ENCODE peak calls at places on chromosomes 13 and 19, in seven cellular contexts. One of them, this sample, is unnamed.

GRCh38 chr13:97356592-97356991 is 77.4 kb upstream of the RAP2A start:
- DNase-seq in AG09319: no peak
- DNase-seq in CD4-positive, alpha-beta T cell: no peak
- DNase-seq in SK-N-SH: no peak
- DNase-seq in GM23338: no peak
- DNase-seq in fibroblast of the aortic adventitia: no peak
- DNase-seq in neural progenitor cell: no peak
- DNase-seq in this sample: no peak

GRCh38 chr13:33257786-33258185 is 27.8 kb downstream of the STARD13 start:
- DNase-seq in fibroblast of the aortic adventitia: no peak
- DNase-seq in AG09319: no peak
- DNase-seq in CD4-positive, alpha-beta T cell: no peak
- DNase-seq in neural progenitor cell: no peak
- DNase-seq in GM23338: no peak
- DNase-seq in SK-N-SH: no peak
- DNase-seq in this sample: no peak

GRCh38 chr19:51689751-51690358 is 3.3 kb upstream of the SPACA6 start:
- DNase-seq in neural progenitor cell: peak; percentile 77
- DNase-seq in CD4-positive, alpha-beta T cell: no peak
- DNase-seq in fibroblast of the aortic adventitia: peak; percentile 31
- DNase-seq in AG09319: no peak
- DNase-seq in GM23338: peak; percentile 82
- DNase-seq in SK-N-SH: peak; percentile 77
- DNase-seq in this sample: peak; percentile 56

GRCh38 chr19:8004723-8005513 is 523 bp downstream of the ELAVL1 start:
- DNase-seq in GM23338: peak; percentile 18
- DNase-seq in AG09319: no peak
- DNase-seq in neural progenitor cell: no peak
- DNase-seq in SK-N-SH: peak; percentile 78
- DNase-seq in fibroblast of the aortic adventitia: peak; percentile 24
- DNase-seq in CD4-positive, alpha-beta T cell: no peak
- DNase-seq in this sample: no peak

GRCh38 chr13:47298506-47298905 is 401.7 kb upstream of the HTR2A start:
- DNase-seq in GM23338: no peak
- DNase-seq in AG09319: no peak
- DNase-seq in SK-N-SH: no peak
- DNase-seq in fibroblast of the aortic adventitia: peak; percentile 85
- DNase-seq in CD4-positive, alpha-beta T cell: no peak
- DNase-seq in neural progenitor cell: no peak
- DNase-seq in this sample: no peak

GRCh38 chr13:53010374-53011105 is 18.1 kb upstream of the OLFM4 start:
- DNase-seq in fibroblast of the aortic adventitia: no peak
- DNase-seq in neural progenitor cell: no peak
- DNase-seq in CD4-positive, alpha-beta T cell: no peak
- DNase-seq in GM23338: no peak
- DNase-seq in AG09319: no peak
- DNase-seq in SK-N-SH: no peak
- DNase-seq in this sample: no peak

GRCh38 chr13:74290324-74290773 is 156.1 kb upstream of the KLF12 start:
- DNase-seq in fibroblast of the aortic adventitia: peak; percentile 94
- DNase-seq in GM23338: peak; percentile 93
- DNase-seq in neural progenitor cell: peak; percentile 52
- DNase-seq in SK-N-SH: peak; percentile 47
- DNase-seq in AG09319: peak; percentile 39
- DNase-seq in CD4-positive, alpha-beta T cell: peak; percentile 12
- DNase-seq in this sample: no peak

GRCh38 chr13:75637101-75637774 is 1.1 kb downstream of the LMO7 start:
- DNase-seq in AG09319: no peak
- DNase-seq in neural progenitor cell: no peak
- DNase-seq in GM23338: peak; percentile 56
- DNase-seq in fibroblast of the aortic adventitia: no peak
- DNase-seq in SK-N-SH: peak; percentile 36
- DNase-seq in CD4-positive, alpha-beta T cell: no peak
- DNase-seq in this sample: no peak

GRCh38 chr13:51252954-51253531 is 30.8 kb downstream of the FAM124A start:
- DNase-seq in SK-N-SH: no peak
- DNase-seq in fibroblast of the aortic adventitia: peak; percentile 21
- DNase-seq in CD4-positive, alpha-beta T cell: no peak
- DNase-seq in AG09319: no peak
- DNase-seq in GM23338: no peak
- DNase-seq in neural progenitor cell: no peak
- DNase-seq in this sample: no peak

GRCh38 chr13:50760751-50761150 is 82.7 kb downstream of the DLEU7 start:
- DNase-seq in AG09319: no peak
- DNase-seq in CD4-positive, alpha-beta T cell: no peak
- DNase-seq in GM23338: no peak
- DNase-seq in neural progenitor cell: no peak
- DNase-seq in fibroblast of the aortic adventitia: no peak
- DNase-seq in SK-N-SH: no peak
- DNase-seq in this sample: no peak

GRCh38 chr13:98098511-98098910 is 44.4 kb upstream of the FARP1 start:
- DNase-seq in neural progenitor cell: no peak
- DNase-seq in CD4-positive, alpha-beta T cell: no peak
- DNase-seq in GM23338: no peak
- DNase-seq in AG09319: no peak
- DNase-seq in fibroblast of the aortic adventitia: peak; percentile 16
- DNase-seq in SK-N-SH: no peak
- DNase-seq in this sample: no peak

GRCh38 chr19:43527860-43528622 is 1.0 kb upstream of the ETHE1 start:
- DNase-seq in fibroblast of the aortic adventitia: peak; percentile 42
- DNase-seq in CD4-positive, alpha-beta T cell: no peak
- DNase-seq in GM23338: no peak
- DNase-seq in neural progenitor cell: no peak
- DNase-seq in SK-N-SH: no peak
- DNase-seq in AG09319: no peak
- DNase-seq in this sample: no peak

GRCh38 chr13:34842466-34842865 is 99.6 kb upstream of the NBEA start:
- DNase-seq in SK-N-SH: no peak
- DNase-seq in GM23338: no peak
- DNase-seq in AG09319: no peak
- DNase-seq in fibroblast of the aortic adventitia: no peak
- DNase-seq in CD4-positive, alpha-beta T cell: no peak
- DNase-seq in neural progenitor cell: no peak
- DNase-seq in this sample: no peak

GRCh38 chr13:35796627-35797026 is 320.1 kb upstream of the MAB21L1 start:
- DNase-seq in SK-N-SH: no peak
- DNase-seq in GM23338: no peak
- DNase-seq in fibroblast of the aortic adventitia: no peak
- DNase-seq in AG09319: no peak
- DNase-seq in neural progenitor cell: no peak
- DNase-seq in CD4-positive, alpha-beta T cell: no peak
- DNase-seq in this sample: no peak

GRCh38 chr13:113112893-113113845 is 7.6 kb downstream of the F7 start:
- DNase-seq in fibroblast of the aortic adventitia: no peak
- DNase-seq in AG09319: no peak
- DNase-seq in SK-N-SH: no peak
- DNase-seq in GM23338: no peak
- DNase-seq in neural progenitor cell: no peak
- DNase-seq in CD4-positive, alpha-beta T cell: no peak
- DNase-seq in this sample: peak; percentile 28

GRCh38 chr13:79810671-79811070 is 329.7 kb downstream of the NDFIP2 start:
- DNase-seq in AG09319: no peak
- DNase-seq in GM23338: peak; percentile 72
- DNase-seq in fibroblast of the aortic adventitia: peak; percentile 66
- DNase-seq in neural progenitor cell: peak; percentile 29
- DNase-seq in SK-N-SH: no peak
- DNase-seq in CD4-positive, alpha-beta T cell: no peak
- DNase-seq in this sample: no peak

GRCh38 chr13:48531416-48532145 is 1.3 kb downstream of the RCBTB2 start:
- DNase-seq in fibroblast of the aortic adventitia: no peak
- DNase-seq in GM23338: no peak
- DNase-seq in SK-N-SH: no peak
- DNase-seq in AG09319: no peak
- DNase-seq in neural progenitor cell: peak; percentile 11
- DNase-seq in CD4-positive, alpha-beta T cell: no peak
- DNase-seq in this sample: no peak

GRCh38 chr13:28059214-28059613 is 41.2 kb downstream of the FLT3 start:
- DNase-seq in SK-N-SH: peak; percentile 7
- DNase-seq in CD4-positive, alpha-beta T cell: peak; percentile 38
- DNase-seq in neural progenitor cell: peak; percentile 62
- DNase-seq in AG09319: no peak
- DNase-seq in GM23338: peak; percentile 83
- DNase-seq in fibroblast of the aortic adventitia: peak; percentile 7
- DNase-seq in this sample: no peak

GRCh38 chr13:77262198-77262597 is 64.7 kb downstream of the MYCBP2 start:
- DNase-seq in SK-N-SH: no peak
- DNase-seq in GM23338: no peak
- DNase-seq in neural progenitor cell: no peak
- DNase-seq in CD4-positive, alpha-beta T cell: no peak
- DNase-seq in AG09319: no peak
- DNase-seq in fibroblast of the aortic adventitia: no peak
- DNase-seq in this sample: no peak

GRCh38 chr19:33177417-33177976 is 16.6 kb upstream of the LRP3 start:
- DNase-seq in fibroblast of the aortic adventitia: no peak
- DNase-seq in neural progenitor cell: peak; percentile 79
- DNase-seq in GM23338: peak; percentile 61
- DNase-seq in SK-N-SH: peak; percentile 77
- DNase-seq in AG09319: no peak
- DNase-seq in CD4-positive, alpha-beta T cell: peak; percentile 76
- DNase-seq in this sample: no peak

GRCh38 chr19:38691938-38692457 is 44.5 kb downstream of the ACTN4 start:
- DNase-seq in CD4-positive, alpha-beta T cell: no peak
- DNase-seq in SK-N-SH: peak; percentile 89
- DNase-seq in neural progenitor cell: no peak
- DNase-seq in fibroblast of the aortic adventitia: peak; percentile 98
- DNase-seq in AG09319: peak; percentile 88
- DNase-seq in GM23338: no peak
- DNase-seq in this sample: no peak

GRCh38 chr19:10152100-10152499 is 32.4 kb upstream of the EIF3G start:
- DNase-seq in AG09319: no peak
- DNase-seq in SK-N-SH: no peak
- DNase-seq in neural progenitor cell: no peak
- DNase-seq in GM23338: no peak
- DNase-seq in CD4-positive, alpha-beta T cell: no peak
- DNase-seq in fibroblast of the aortic adventitia: no peak
- DNase-seq in this sample: no peak

GRCh38 chr13:84917252-84917878 is 881.9 kb downstream of the SLITRK6 start:
- DNase-seq in neural progenitor cell: no peak
- DNase-seq in SK-N-SH: peak; percentile 34
- DNase-seq in CD4-positive, alpha-beta T cell: no peak
- DNase-seq in fibroblast of the aortic adventitia: peak; percentile 28
- DNase-seq in AG09319: no peak
- DNase-seq in GM23338: peak; percentile 21
- DNase-seq in this sample: no peak

GRCh38 chr19:2986951-2987491 is 9.7 kb downstream of the TLE6 start:
- DNase-seq in GM23338: peak; percentile 83
- DNase-seq in CD4-positive, alpha-beta T cell: no peak
- DNase-seq in SK-N-SH: peak; percentile 88
- DNase-seq in neural progenitor cell: peak; percentile 89
- DNase-seq in AG09319: no peak
- DNase-seq in fibroblast of the aortic adventitia: no peak
- DNase-seq in this sample: no peak

GRCh38 chr19:50928841-50929240 is 17.6 kb upstream of the KLK4 start:
- DNase-seq in CD4-positive, alpha-beta T cell: no peak
- DNase-seq in GM23338: peak; percentile 48
- DNase-seq in SK-N-SH: no peak
- DNase-seq in AG09319: no peak
- DNase-seq in neural progenitor cell: no peak
- DNase-seq in fibroblast of the aortic adventitia: no peak
- DNase-seq in this sample: no peak

GRCh38 chr13:25963681-25964080 is 88.1 kb downstream of the SHISA2 start:
- DNase-seq in neural progenitor cell: no peak
- DNase-seq in SK-N-SH: peak; percentile 63
- DNase-seq in fibroblast of the aortic adventitia: no peak
- DNase-seq in CD4-positive, alpha-beta T cell: no peak
- DNase-seq in GM23338: no peak
- DNase-seq in AG09319: no peak
- DNase-seq in this sample: no peak

GRCh38 chr19:5579286-5579685 is 11.5 kb upstream of the TINCR start:
- DNase-seq in CD4-positive, alpha-beta T cell: no peak
- DNase-seq in GM23338: no peak
- DNase-seq in AG09319: no peak
- DNase-seq in SK-N-SH: no peak
- DNase-seq in neural progenitor cell: no peak
- DNase-seq in fibroblast of the aortic adventitia: no peak
- DNase-seq in this sample: no peak

DNA sequence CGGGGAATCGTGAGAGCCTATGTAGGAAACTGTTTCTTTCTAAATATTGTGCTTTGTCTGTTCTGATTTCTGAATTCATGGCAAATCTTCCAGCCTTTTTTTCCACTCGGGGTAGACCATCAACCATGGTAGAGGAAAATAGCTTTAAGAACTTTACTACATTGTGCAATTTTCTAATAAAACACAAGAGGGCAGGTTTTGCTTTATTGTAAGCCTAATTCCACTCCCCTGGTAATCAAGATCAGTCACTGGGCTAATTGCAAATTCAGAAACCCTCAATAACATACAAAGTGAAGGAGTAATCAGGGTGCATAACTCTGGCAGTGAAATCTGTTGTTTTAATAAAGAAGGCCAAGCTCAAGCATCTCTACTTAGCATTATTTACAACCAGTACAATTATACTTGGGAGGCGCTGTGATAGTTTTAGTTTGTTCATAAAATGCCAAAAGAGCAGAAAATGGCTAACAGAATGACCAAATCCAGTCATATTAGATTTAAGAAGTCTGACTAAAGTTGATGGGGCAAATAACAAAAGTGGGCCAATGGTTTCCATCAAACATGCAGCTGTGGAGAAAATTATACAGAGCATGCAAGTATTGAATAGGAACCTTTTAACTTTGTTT is 43.8 kb downstream of the DCT start:
- DNase-seq in neural progenitor cell: peak; percentile 61
- DNase-seq in AG09319: peak; percentile 16
- DNase-seq in GM23338: peak; percentile 82
- DNase-seq in fibroblast of the aortic adventitia: peak; percentile 74
- DNase-seq in CD4-positive, alpha-beta T cell: no peak
- DNase-seq in SK-N-SH: peak; percentile 60
- DNase-seq in this sample: no peak
- TF ChIP-seq CTCF in neural progenitor cell: peak; percentile 73
- TF ChIP-seq CTCF in AG09319: peak; percentile 51
- TF ChIP-seq CTCF in GM23338: peak; percentile 71
- TF ChIP-seq CTCF in fibroblast of the aortic adventitia: peak; percentile 56
- TF ChIP-seq CTCF in CD4-positive, alpha-beta T cell: peak; percentile 81
- TF ChIP-seq CTCF in SK-N-SH: peak; percentile 74
- TF ChIP-seq CTCF in this sample: peak; percentile 72

GRCh38 chr19:18847516-18848463 is 16.0 kb downstream of the UPF1 start:
- DNase-seq in fibroblast of the aortic adventitia: peak; percentile 77
- DNase-seq in AG09319: peak; percentile 89
- DNase-seq in CD4-positive, alpha-beta T cell: no peak
- DNase-seq in GM23338: no peak
- DNase-seq in SK-N-SH: peak; percentile 84
- DNase-seq in neural progenitor cell: no peak
- DNase-seq in this sample: no peak
- TF ChIP-seq CTCF in fibroblast of the aortic adventitia: no peak
- TF ChIP-seq CTCF in AG09319: no peak
- TF ChIP-seq CTCF in CD4-positive, alpha-beta T cell: peak; percentile 32
- TF ChIP-seq CTCF in GM23338: no peak
- TF ChIP-seq CTCF in SK-N-SH: no peak
- TF ChIP-seq CTCF in neural progenitor cell: no peak
- TF ChIP-seq CTCF in this sample: no peak

GRCh38 chr13:23440821-23441608 is 7.5 kb upstream of the SACS start:
- DNase-seq in neural progenitor cell: no peak
- DNase-seq in AG09319: no peak
- DNase-seq in CD4-positive, alpha-beta T cell: no peak
- DNase-seq in GM23338: no peak
- DNase-seq in fibroblast of the aortic adventitia: no peak
- DNase-seq in SK-N-SH: no peak
- DNase-seq in this sample: no peak
- TF ChIP-seq CTCF in neural progenitor cell: no peak
- TF ChIP-seq CTCF in AG09319: no peak
- TF ChIP-seq CTCF in CD4-positive, alpha-beta T cell: no peak
- TF ChIP-seq CTCF in GM23338: no peak
- TF ChIP-seq CTCF in fibroblast of the aortic adventitia: no peak
- TF ChIP-seq CTCF in SK-N-SH: no peak
- TF ChIP-seq CTCF in this sample: no peak

GRCh38 chr19:45395524-45396388 is 9.1 kb downstream of the PPP1R13L start:
- DNase-seq in AG09319: no peak
- DNase-seq in CD4-positive, alpha-beta T cell: no peak
- DNase-seq in GM23338: peak; percentile 97
- DNase-seq in SK-N-SH: no peak
- DNase-seq in neural progenitor cell: peak; percentile 66
- DNase-seq in fibroblast of the aortic adventitia: no peak
- DNase-seq in this sample: no peak
- TF ChIP-seq CTCF in AG09319: no peak
- TF ChIP-seq CTCF in CD4-positive, alpha-beta T cell: no peak
- TF ChIP-seq CTCF in GM23338: peak; percentile 79
- TF ChIP-seq CTCF in SK-N-SH: no peak
- TF ChIP-seq CTCF in neural progenitor cell: peak; percentile 39
- TF ChIP-seq CTCF in fibroblast of the aortic adventitia: no peak
- TF ChIP-seq CTCF in this sample: no peak